ENCODE peak calls at places on chromosomes 11 and 22, in seven cellular contexts. One of them, this sample, is unnamed.

GRCh38 chr11:123526027-123526805 is 96.1 kb downstream of the GRAMD1B start:
- DNase-seq in stomach: no peak
- DNase-seq in PC-9: no peak
- DNase-seq in cardiac muscle cell: no peak
- DNase-seq in nephron progenitor cell: no peak
- DNase-seq in astrocyte of the spinal cord: no peak
- DNase-seq in MM.1S: no peak
- DNase-seq in this sample: no peak

GRCh38 chr11:85749884-85750283 is 61.1 kb downstream of the SYTL2 start:
- DNase-seq in stomach: no peak
- DNase-seq in PC-9: no peak
- DNase-seq in cardiac muscle cell: no peak
- DNase-seq in nephron progenitor cell: no peak
- DNase-seq in astrocyte of the spinal cord: no peak
- DNase-seq in MM.1S: no peak
- DNase-seq in this sample: no peak

GRCh38 chr11:111775024-111775710 is 9.0 kb upstream of the PPP2R1B start:
- DNase-seq in stomach: peak; percentile 49
- DNase-seq in PC-9: no peak
- DNase-seq in cardiac muscle cell: no peak
- DNase-seq in nephron progenitor cell: no peak
- DNase-seq in astrocyte of the spinal cord: peak; percentile 53
- DNase-seq in MM.1S: no peak
- DNase-seq in this sample: no peak

GRCh38 chr22:33389927-33390326 is 331.7 kb upstream of the SYN3 start:
- DNase-seq in stomach: no peak
- DNase-seq in PC-9: no peak
- DNase-seq in cardiac muscle cell: no peak
- DNase-seq in nephron progenitor cell: no peak
- DNase-seq in astrocyte of the spinal cord: peak; percentile 7
- DNase-seq in MM.1S: no peak
- DNase-seq in this sample: no peak

GRCh38 chr11:113828186-113828585 is 47.2 kb downstream of the USP28 start:
- DNase-seq in stomach: no peak
- DNase-seq in PC-9: no peak
- DNase-seq in cardiac muscle cell: no peak
- DNase-seq in nephron progenitor cell: no peak
- DNase-seq in astrocyte of the spinal cord: no peak
- DNase-seq in MM.1S: no peak
- DNase-seq in this sample: no peak

GRCh38 chr11:65429724-65430405 is 7.3 kb downstream of the NEAT1 start:
- DNase-seq in stomach: peak; percentile 80
- DNase-seq in PC-9: peak; percentile 56
- DNase-seq in cardiac muscle cell: no peak
- DNase-seq in nephron progenitor cell: no peak
- DNase-seq in astrocyte of the spinal cord: peak; percentile 82
- DNase-seq in MM.1S: peak; percentile 64
- DNase-seq in this sample: no peak

GRCh38 chr11:125514336-125515101 is 18.5 kb upstream of the FEZ1 start:
- DNase-seq in stomach: peak; percentile 32
- DNase-seq in PC-9: peak; percentile 8
- DNase-seq in cardiac muscle cell: no peak
- DNase-seq in nephron progenitor cell: no peak
- DNase-seq in astrocyte of the spinal cord: peak; percentile 64
- DNase-seq in MM.1S: peak; percentile 79
- DNase-seq in this sample: peak; percentile 44

GRCh38 chr22:19965771-19966709 is 24.4 kb upstream of the TXNRD2 start:
- DNase-seq in stomach: no peak
- DNase-seq in PC-9: no peak
- DNase-seq in cardiac muscle cell: no peak
- DNase-seq in nephron progenitor cell: peak; percentile 45
- DNase-seq in astrocyte of the spinal cord: no peak
- DNase-seq in MM.1S: no peak
- DNase-seq in this sample: no peak

GRCh38 chr11:4190519-4190918 is 95.9 kb downstream of the RRM1 start:
- DNase-seq in stomach: no peak
- DNase-seq in PC-9: no peak
- DNase-seq in cardiac muscle cell: no peak
- DNase-seq in nephron progenitor cell: no peak
- DNase-seq in astrocyte of the spinal cord: no peak
- DNase-seq in MM.1S: no peak
- DNase-seq in this sample: no peak

GRCh38 chr11:31947051-31947450 is 135.9 kb upstream of the PAX6 start:
- DNase-seq in stomach: no peak
- DNase-seq in PC-9: no peak
- DNase-seq in cardiac muscle cell: no peak
- DNase-seq in nephron progenitor cell: no peak
- DNase-seq in astrocyte of the spinal cord: no peak
- DNase-seq in MM.1S: no peak
- DNase-seq in this sample: no peak

GRCh38 chr11:19242184-19242932 is 1.6 kb upstream of the E2F8 start:
- DNase-seq in stomach: no peak
- DNase-seq in PC-9: no peak
- DNase-seq in cardiac muscle cell: no peak
- DNase-seq in nephron progenitor cell: peak; percentile 42
- DNase-seq in astrocyte of the spinal cord: no peak
- DNase-seq in MM.1S: no peak
- DNase-seq in this sample: peak; percentile 34

GRCh38 chr11:46050065-46050464 is 71.2 kb downstream of the PHF21A start:
- DNase-seq in stomach: no peak
- DNase-seq in PC-9: peak; percentile 45
- DNase-seq in cardiac muscle cell: peak; percentile 91
- DNase-seq in nephron progenitor cell: peak; percentile 8
- DNase-seq in astrocyte of the spinal cord: peak; percentile 86
- DNase-seq in MM.1S: no peak
- DNase-seq in this sample: no peak

GRCh38 chr11:69957849-69958248 is 120.3 kb upstream of the ANO1 start:
- DNase-seq in stomach: no peak
- DNase-seq in PC-9: no peak
- DNase-seq in cardiac muscle cell: no peak
- DNase-seq in nephron progenitor cell: no peak
- DNase-seq in astrocyte of the spinal cord: no peak
- DNase-seq in MM.1S: no peak
- DNase-seq in this sample: no peak

GRCh38 chr11:87851234-87851633 is 324.0 kb downstream of the RAB38 start:
- DNase-seq in stomach: no peak
- DNase-seq in PC-9: no peak
- DNase-seq in cardiac muscle cell: no peak
- DNase-seq in nephron progenitor cell: no peak
- DNase-seq in astrocyte of the spinal cord: peak; percentile 56
- DNase-seq in MM.1S: no peak
- DNase-seq in this sample: no peak

GRCh38 chr22:19405133-19405532 is 26.4 kb downstream of the HIRA start:
- DNase-seq in stomach: no peak
- DNase-seq in PC-9: no peak
- DNase-seq in cardiac muscle cell: no peak
- DNase-seq in nephron progenitor cell: no peak
- DNase-seq in astrocyte of the spinal cord: no peak
- DNase-seq in MM.1S: no peak
- DNase-seq in this sample: no peak

GRCh38 chr11:94521684-94522083 is 9.4 kb downstream of the C11orf97 start:
- DNase-seq in stomach: no peak
- DNase-seq in PC-9: no peak
- DNase-seq in cardiac muscle cell: no peak
- DNase-seq in nephron progenitor cell: no peak
- DNase-seq in astrocyte of the spinal cord: no peak
- DNase-seq in MM.1S: no peak
- DNase-seq in this sample: no peak

GRCh38 chr11:99773646-99774045 is 752.9 kb downstream of the CNTN5 start:
- DNase-seq in stomach: no peak
- DNase-seq in PC-9: no peak
- DNase-seq in cardiac muscle cell: no peak
- DNase-seq in nephron progenitor cell: no peak
- DNase-seq in astrocyte of the spinal cord: peak; percentile 45
- DNase-seq in MM.1S: no peak
- DNase-seq in this sample: no peak

GRCh38 chr11:44566952-44567875 is 1.8 kb downstream of the CD82 start:
- DNase-seq in stomach: no peak
- DNase-seq in PC-9: no peak
- DNase-seq in cardiac muscle cell: no peak
- DNase-seq in nephron progenitor cell: no peak
- DNase-seq in astrocyte of the spinal cord: no peak
- DNase-seq in MM.1S: no peak
- DNase-seq in this sample: no peak

GRCh38 chr11:8283510-8284272 is 20.0 kb upstream of the LMO1 start:
- DNase-seq in stomach: no peak
- DNase-seq in PC-9: no peak
- DNase-seq in cardiac muscle cell: peak; percentile 91
- DNase-seq in nephron progenitor cell: peak; percentile 68
- DNase-seq in astrocyte of the spinal cord: no peak
- DNase-seq in MM.1S: no peak
- DNase-seq in this sample: peak; percentile 13

GRCh38 chr22:48070760-48071159 is 1308.3 kb downstream of the TBC1D22A start:
- DNase-seq in stomach: no peak
- DNase-seq in PC-9: no peak
- DNase-seq in cardiac muscle cell: no peak
- DNase-seq in nephron progenitor cell: no peak
- DNase-seq in astrocyte of the spinal cord: no peak
- DNase-seq in MM.1S: no peak
- DNase-seq in this sample: no peak
- TF ChIP-seq CTCF in stomach: no peak
- TF ChIP-seq CTCF in PC-9: no peak
- TF ChIP-seq CTCF in cardiac muscle cell: no peak
- TF ChIP-seq CTCF in nephron progenitor cell: no peak
- TF ChIP-seq CTCF in astrocyte of the spinal cord: no peak
- TF ChIP-seq CTCF in MM.1S: no peak
- TF ChIP-seq CTCF in this sample: no peak

GRCh38 chr11:13206086-13206640 is 71.4 kb upstream of the BMAL1 start:
- DNase-seq in stomach: no peak
- DNase-seq in PC-9: no peak
- DNase-seq in cardiac muscle cell: no peak
- DNase-seq in nephron progenitor cell: no peak
- DNase-seq in astrocyte of the spinal cord: no peak
- DNase-seq in MM.1S: no peak
- DNase-seq in this sample: no peak

GRCh38 chr11:13208921-13209320 is 68.7 kb upstream of the BMAL1 start:
- DNase-seq in stomach: no peak
- DNase-seq in PC-9: no peak
- DNase-seq in cardiac muscle cell: no peak
- DNase-seq in nephron progenitor cell: no peak
- DNase-seq in astrocyte of the spinal cord: no peak
- DNase-seq in MM.1S: no peak
- DNase-seq in this sample: no peak

GRCh38 chr11:13207665-13208594 is 69.7 kb upstream of the BMAL1 start:
- DNase-seq in stomach: no peak
- DNase-seq in PC-9: peak; percentile 40
- DNase-seq in cardiac muscle cell: peak; percentile 46
- DNase-seq in nephron progenitor cell: no peak
- DNase-seq in astrocyte of the spinal cord: peak; percentile 87
- DNase-seq in MM.1S: peak; percentile 8
- DNase-seq in this sample: no peak

GRCh38 chr11:13205446-13205845 is 72.1 kb upstream of the BMAL1 start:
- DNase-seq in stomach: no peak
- DNase-seq in PC-9: no peak
- DNase-seq in cardiac muscle cell: no peak
- DNase-seq in nephron progenitor cell: no peak
- DNase-seq in astrocyte of the spinal cord: no peak
- DNase-seq in MM.1S: no peak
- DNase-seq in this sample: no peak

DNA sequence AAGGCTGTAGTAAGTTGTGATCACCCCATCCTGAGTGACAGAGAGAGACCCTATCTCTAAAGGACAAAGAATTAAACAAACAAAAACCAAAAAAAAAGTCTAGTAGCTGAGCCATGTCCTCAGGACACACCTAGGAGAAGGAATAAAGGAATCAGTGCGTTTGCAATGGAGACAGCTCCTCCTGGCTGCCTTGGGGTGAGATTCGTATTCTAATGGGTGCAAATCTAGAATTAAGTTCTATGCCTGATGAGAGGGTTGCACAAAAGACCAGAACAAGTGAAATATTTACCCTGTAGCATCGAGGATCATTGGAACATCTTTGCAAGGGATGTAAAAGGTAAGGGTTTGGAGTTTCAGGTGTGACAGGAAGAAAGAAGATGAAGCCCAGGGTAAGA is 70.3 kb upstream of the BMAL1 start:
- DNase-seq in stomach: no peak
- DNase-seq in PC-9: no peak
- DNase-seq in cardiac muscle cell: no peak
- DNase-seq in nephron progenitor cell: no peak
- DNase-seq in astrocyte of the spinal cord: no peak
- DNase-seq in MM.1S: no peak
- DNase-seq in this sample: no peak
- TF ChIP-seq CTCF in stomach: no peak
- TF ChIP-seq CTCF in PC-9: peak; percentile 33
- TF ChIP-seq CTCF in cardiac muscle cell: peak; percentile 22
- TF ChIP-seq CTCF in nephron progenitor cell: no peak
- TF ChIP-seq CTCF in astrocyte of the spinal cord: peak; percentile 28
- TF ChIP-seq CTCF in MM.1S: no peak
- TF ChIP-seq CTCF in this sample: no peak

DNA sequence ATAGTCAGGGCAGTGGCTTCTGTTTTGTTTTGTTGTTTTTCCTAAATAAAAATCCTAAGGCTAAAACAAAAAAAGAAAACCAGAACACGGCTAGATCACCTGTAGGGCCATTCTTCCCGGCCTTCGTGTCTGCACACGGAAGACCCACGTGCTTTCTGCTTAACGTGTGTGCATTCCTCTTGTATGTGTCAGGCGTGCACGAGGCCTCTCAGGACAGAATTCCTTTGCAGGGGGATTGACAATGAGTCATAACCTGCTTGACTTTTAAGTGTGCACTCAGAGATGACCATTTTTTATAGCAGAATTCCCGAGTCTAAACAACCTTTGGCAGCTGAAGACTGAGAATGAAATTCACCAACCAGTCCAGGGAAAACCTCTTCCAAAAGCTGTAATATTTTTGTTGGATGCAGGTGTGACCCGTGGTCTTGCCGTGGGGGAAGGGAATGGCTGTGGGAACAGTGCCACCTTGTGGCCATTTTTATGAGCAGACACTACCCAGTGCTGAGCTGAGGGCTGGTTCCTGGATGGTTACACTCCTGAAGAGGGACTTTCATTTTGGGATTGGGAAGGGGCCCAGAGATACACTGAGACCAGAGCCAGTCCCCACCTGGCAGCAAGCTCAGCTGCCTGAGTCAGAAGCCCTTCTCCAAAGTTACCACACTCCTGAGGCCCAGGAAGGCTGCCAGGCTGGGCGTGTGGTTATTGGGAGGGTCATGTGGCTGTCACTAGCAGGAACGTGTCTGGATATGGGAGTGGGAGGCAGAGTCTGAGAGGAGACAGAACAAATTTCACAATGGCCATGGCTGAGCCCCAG is 35.7 kb upstream of the DKK3 start:
- DNase-seq in stomach: peak; percentile 83
- DNase-seq in PC-9: peak; percentile 69
- DNase-seq in cardiac muscle cell: peak; percentile 84
- DNase-seq in nephron progenitor cell: peak; percentile 78
- DNase-seq in astrocyte of the spinal cord: peak; percentile 97
- DNase-seq in MM.1S: peak; percentile 58
- DNase-seq in this sample: peak; percentile 71
- TF ChIP-seq CTCF in stomach: peak; percentile 88
- TF ChIP-seq CTCF in PC-9: peak; percentile 89
- TF ChIP-seq CTCF in cardiac muscle cell: peak; percentile 83
- TF ChIP-seq CTCF in nephron progenitor cell: peak; percentile 91
- TF ChIP-seq CTCF in astrocyte of the spinal cord: peak; percentile 76
- TF ChIP-seq CTCF in MM.1S: peak; percentile 92
- TF ChIP-seq CTCF in this sample: peak; percentile 77

DNA sequence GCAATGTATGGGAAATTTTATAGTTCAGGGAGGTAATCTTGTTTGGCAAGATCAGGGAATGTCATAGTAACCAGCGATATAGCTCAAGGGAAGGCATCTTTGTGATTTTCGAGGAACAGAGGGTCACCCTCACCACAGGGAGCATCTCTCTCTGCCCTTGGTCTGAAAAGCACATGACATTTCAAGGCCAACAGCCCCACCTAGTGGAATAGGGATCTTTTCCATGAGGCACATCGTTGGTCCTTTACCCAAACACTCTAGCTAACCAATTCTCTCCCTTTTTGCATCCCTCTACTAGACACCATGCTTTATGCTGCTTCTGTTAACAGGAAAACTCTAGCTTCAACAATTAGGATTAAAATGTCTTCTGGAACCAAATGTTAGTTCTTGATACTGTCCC is 179.0 kb downstream of the GRM5 start:
- DNase-seq in stomach: no peak
- DNase-seq in PC-9: peak; percentile 41
- DNase-seq in cardiac muscle cell: peak; percentile 1
- DNase-seq in nephron progenitor cell: peak; percentile 42
- DNase-seq in astrocyte of the spinal cord: peak; percentile 8
- DNase-seq in MM.1S: peak; percentile 61
- DNase-seq in this sample: peak; percentile 14
- TF ChIP-seq CTCF in stomach: no peak
- TF ChIP-seq CTCF in PC-9: peak; percentile 75
- TF ChIP-seq CTCF in cardiac muscle cell: peak; percentile 36
- TF ChIP-seq CTCF in nephron progenitor cell: peak; percentile 31
- TF ChIP-seq CTCF in astrocyte of the spinal cord: no peak
- TF ChIP-seq CTCF in MM.1S: peak; percentile 57
- TF ChIP-seq CTCF in this sample: peak; percentile 7